ENCODE peak calls at places on chromosomes 1 and 21, in six cellular contexts. P, I, W, C, R and V are unnamed samples.

GRCh38 chr21:14526816-14527689 is 19.1 kb downstream of the SAMSN1 start:
- DNase-seq in P (no peak), I (peak), W (no peak), C (no peak), R (no peak), V (no peak)

GRCh38 chr1:227942021-227942715 is 5.6 kb downstream of the WNT9A start:
- DNase-seq in P (peak), I (no peak), W (no peak), C (no peak), R (no peak), V (no peak)

GRCh38 chr1:22074803-22075202 is 22.3 kb downstream of the CDC42 start:
- DNase-seq in P (no peak), I (peak), W (no peak), C (no peak), R (no peak), V (no peak)

GRCh38 chr1:167618789-167619188 is 11.2 kb upstream of the RCSD1 start:
- DNase-seq in P (no peak), I (peak), W (no peak), C (no peak), R (no peak), V (no peak)

GRCh38 chr1:89065077-89065868 is at the start of gene GBP1:
- DNase-seq in P (no peak), I (no peak), W (peak), C (no peak), R (no peak), V (peak)

GRCh38 chr1:15526490-15527339 is at the start of gene DNAJC16:
- DNase-seq in P (peak), I (peak), W (peak), C (peak), R (peak), V (peak)

GRCh38 chr21:29434081-29434480 is 135.4 kb downstream of the BACH1 start:
- DNase-seq in P (no peak), I (no peak), W (no peak), C (peak), R (no peak), V (no peak)

GRCh38 chr21:22880573-22880972 is 1882.4 kb downstream of the NCAM2 start:
- DNase-seq in P (no peak), I (no peak), W (no peak), C (no peak), R (no peak), V (no peak)

GRCh38 chr1:21651214-21652042 is 17.7 kb downstream of the RAP1GAP start:
- DNase-seq in P (peak), I (no peak), W (no peak), C (no peak), R (peak), V (peak)

GRCh38 chr1:218669431-218669830 is 324.3 kb downstream of the TGFB2 start:
- DNase-seq in P (no peak), I (no peak), W (no peak), C (no peak), R (no peak), V (no peak)

GRCh38 chr1:78918157-78918556 is 88.4 kb downstream of the ADGRL4 start:
- DNase-seq in P (no peak), I (no peak), W (no peak), C (no peak), R (no peak), V (no peak)

GRCh38 chr21:24045775-24046215 is 1561.5 kb downstream of the MRPL39 start:
- DNase-seq in P (peak), I (peak), W (peak), C (no peak), R (peak), V (peak)

GRCh38 chr21:37350472-37350871 is 16.1 kb upstream of the DYRK1A start:
- DNase-seq in P (no peak), I (no peak), W (no peak), C (no peak), R (no peak), V (peak)

GRCh38 chr1:37092937-37093336 is 58.6 kb upstream of the GRIK3 start:
- DNase-seq in P (no peak), I (no peak), W (no peak), C (no peak), R (no peak), V (no peak)

GRCh38 chr21:42532466-42533181 is 19.0 kb downstream of the SLC37A1 start:
- DNase-seq in P (peak), I (no peak), W (no peak), C (no peak), R (no peak), V (peak)

GRCh38 chr1:37031419-37031818 is 2.9 kb downstream of the GRIK3 start:
- DNase-seq in P (no peak), I (no peak), W (no peak), C (no peak), R (no peak), V (no peak)

GRCh38 chr21:41317458-41317857 is 857 bp downstream of the FAM3B start:
- DNase-seq in P (no peak), I (no peak), W (no peak), C (no peak), R (no peak), V (peak)